ENCODE peak calls at places on chromosomes 2 and 18, in six cellular contexts. One of them, this sample, is unnamed.

GRCh38 chr2:149075868-149076267 is 37.4 kb downstream of the LYPD6B start:
- DNase-seq in MV-4-11: no peak
- DNase-seq in AG08395: no peak
- DNase-seq in germinal center: no peak
- DNase-seq in GM13976: no peak
- DNase-seq in HuH-7: no peak
- DNase-seq in this sample: no peak

GRCh38 chr2:96157649-96158553 is 12.7 kb upstream of the DUSP2 start:
- DNase-seq in HuH-7: no peak
- DNase-seq in AG08395: no peak
- DNase-seq in MV-4-11: peak
- DNase-seq in GM13976: peak
- DNase-seq in germinal center: peak
- DNase-seq in this sample: no peak

GRCh38 chr2:98560256-98560771 is 48.0 kb downstream of the COA5 start:
- DNase-seq in GM13976: no peak
- DNase-seq in AG08395: peak
- DNase-seq in germinal center: no peak
- DNase-seq in HuH-7: no peak
- DNase-seq in MV-4-11: no peak
- DNase-seq in this sample: no peak

GRCh38 chr2:95387358-95387757 is 15.2 kb upstream of the FAHD2A start:
- DNase-seq in MV-4-11: no peak
- DNase-seq in GM13976: no peak
- DNase-seq in HuH-7: no peak
- DNase-seq in AG08395: no peak
- DNase-seq in germinal center: no peak
- DNase-seq in this sample: no peak

GRCh38 chr18:25097119-25098114 is 254.5 kb downstream of the ZNF521 start:
- DNase-seq in MV-4-11: no peak
- DNase-seq in AG08395: no peak
- DNase-seq in germinal center: no peak
- DNase-seq in HuH-7: no peak
- DNase-seq in GM13976: no peak
- DNase-seq in this sample: no peak

GRCh38 chr18:47407736-47408135 is 156.3 kb upstream of the SKOR2 start:
- DNase-seq in germinal center: no peak
- DNase-seq in HuH-7: no peak
- DNase-seq in MV-4-11: no peak
- DNase-seq in AG08395: no peak
- DNase-seq in GM13976: no peak
- DNase-seq in this sample: no peak

GRCh38 chr2:974054-974453 is 23.4 kb downstream of the SNTG2 start:
- DNase-seq in AG08395: no peak
- DNase-seq in germinal center: no peak
- DNase-seq in MV-4-11: no peak
- DNase-seq in HuH-7: no peak
- DNase-seq in GM13976: no peak
- DNase-seq in this sample: no peak

GRCh38 chr2:166653185-166653813 is 159.2 kb upstream of the SCN7A start:
- DNase-seq in MV-4-11: no peak
- DNase-seq in AG08395: no peak
- DNase-seq in GM13976: no peak
- DNase-seq in germinal center: no peak
- DNase-seq in HuH-7: no peak
- DNase-seq in this sample: no peak

GRCh38 chr2:5539281-5540211 is 152.6 kb upstream of the SOX11 start:
- DNase-seq in GM13976: no peak
- DNase-seq in germinal center: no peak
- DNase-seq in HuH-7: no peak
- DNase-seq in MV-4-11: no peak
- DNase-seq in AG08395: no peak
- DNase-seq in this sample: no peak

GRCh38 chr2:233822101-233822771 is 32.1 kb downstream of the HJURP start:
- DNase-seq in HuH-7: no peak
- DNase-seq in AG08395: no peak
- DNase-seq in GM13976: no peak
- DNase-seq in germinal center: no peak
- DNase-seq in MV-4-11: no peak
- DNase-seq in this sample: no peak

GRCh38 chr18:7259482-7259881 is 28.6 kb downstream of the LRRC30 start:
- DNase-seq in AG08395: no peak
- DNase-seq in germinal center: no peak
- DNase-seq in HuH-7: no peak
- DNase-seq in MV-4-11: no peak
- DNase-seq in GM13976: no peak
- DNase-seq in this sample: no peak

GRCh38 chr2:185127412-185127811 is 529.1 kb downstream of the ZNF804A start:
- DNase-seq in HuH-7: no peak
- DNase-seq in GM13976: no peak
- DNase-seq in AG08395: no peak
- DNase-seq in MV-4-11: no peak
- DNase-seq in germinal center: no peak
- DNase-seq in this sample: no peak

GRCh38 chr2:55899881-55900280 is 23.7 kb downstream of the EFEMP1 start:
- DNase-seq in GM13976: no peak
- DNase-seq in MV-4-11: peak
- DNase-seq in AG08395: peak
- DNase-seq in germinal center: no peak
- DNase-seq in HuH-7: no peak
- DNase-seq in this sample: no peak

GRCh38 chr2:47173986-47174730 is 19.1 kb upstream of the STPG4 start:
- DNase-seq in germinal center: no peak
- DNase-seq in AG08395: no peak
- DNase-seq in GM13976: no peak
- DNase-seq in HuH-7: no peak
- DNase-seq in MV-4-11: no peak
- DNase-seq in this sample: no peak

GRCh38 chr2:216371756-216372702 is at the start of gene MARCHF4:
- DNase-seq in AG08395: peak
- DNase-seq in HuH-7: peak
- DNase-seq in MV-4-11: no peak
- DNase-seq in GM13976: peak
- DNase-seq in germinal center: peak
- DNase-seq in this sample: peak

GRCh38 chr18:59628995-59629394 is 68.2 kb downstream of the CCBE1 start:
- DNase-seq in GM13976: no peak
- DNase-seq in germinal center: no peak
- DNase-seq in HuH-7: no peak
- DNase-seq in MV-4-11: no peak
- DNase-seq in AG08395: no peak
- DNase-seq in this sample: no peak

GRCh38 chr2:144079808-144080207 is 440.1 kb downstream of the ZEB2 start:
- DNase-seq in MV-4-11: no peak
- DNase-seq in GM13976: no peak
- DNase-seq in HuH-7: no peak
- DNase-seq in AG08395: no peak
- DNase-seq in germinal center: no peak
- DNase-seq in this sample: no peak

GRCh38 chr18:74476154-74476553 is 19.0 kb upstream of the DIPK1C start:
- DNase-seq in GM13976: no peak
- DNase-seq in MV-4-11: no peak
- DNase-seq in AG08395: peak
- DNase-seq in HuH-7: peak
- DNase-seq in germinal center: peak
- DNase-seq in this sample: peak

GRCh38 chr2:28654286-28654980 is 97.2 kb upstream of the PPP1CB start:
- DNase-seq in GM13976: no peak
- DNase-seq in germinal center: no peak
- DNase-seq in AG08395: no peak
- DNase-seq in HuH-7: no peak
- DNase-seq in MV-4-11: no peak
- DNase-seq in this sample: no peak

GRCh38 chr18:9653390-9653789 is 39.0 kb upstream of the PPP4R1 start:
- DNase-seq in AG08395: peak
- DNase-seq in GM13976: no peak
- DNase-seq in germinal center: no peak
- DNase-seq in HuH-7: no peak
- DNase-seq in MV-4-11: no peak
- DNase-seq in this sample: peak

GRCh38 chr2:42792583-42793313 is at the start of gene HAAO:
- DNase-seq in GM13976: peak
- DNase-seq in germinal center: peak
- DNase-seq in HuH-7: peak
- DNase-seq in MV-4-11: no peak
- DNase-seq in AG08395: peak
- DNase-seq in this sample: no peak

GRCh38 chr2:45908316-45909150 is 257.1 kb downstream of the PRKCE start:
- DNase-seq in HuH-7: no peak
- DNase-seq in AG08395: no peak
- DNase-seq in GM13976: no peak
- DNase-seq in MV-4-11: no peak
- DNase-seq in germinal center: no peak
- DNase-seq in this sample: no peak

GRCh38 chr18:56696966-56697365 is 45.8 kb downstream of the WDR7 start:
- DNase-seq in GM13976: no peak
- DNase-seq in MV-4-11: no peak
- DNase-seq in AG08395: no peak
- DNase-seq in germinal center: no peak
- DNase-seq in HuH-7: no peak
- DNase-seq in this sample: no peak

GRCh38 chr2:212242739-212243138 is 295.9 kb downstream of the ERBB4 start:
- DNase-seq in germinal center: no peak
- DNase-seq in MV-4-11: no peak
- DNase-seq in AG08395: no peak
- DNase-seq in GM13976: no peak
- DNase-seq in HuH-7: no peak
- DNase-seq in this sample: no peak

GRCh38 chr2:237673130-237673921 is 45.9 kb downstream of the LRRFIP1 start:
- DNase-seq in GM13976: peak
- DNase-seq in AG08395: peak
- DNase-seq in MV-4-11: peak
- DNase-seq in HuH-7: peak
- DNase-seq in germinal center: peak
- DNase-seq in this sample: peak

GRCh38 chr2:200763422-200763821 is 48.3 kb upstream of the BZW1 start:
- DNase-seq in GM13976: no peak
- DNase-seq in HuH-7: no peak
- DNase-seq in AG08395: no peak
- DNase-seq in germinal center: no peak
- DNase-seq in MV-4-11: no peak
- DNase-seq in this sample: no peak

GRCh38 chr2:25342372-25343186 is 854 bp upstream of the DNMT3A start:
- DNase-seq in germinal center: peak
- DNase-seq in AG08395: peak
- DNase-seq in MV-4-11: peak
- DNase-seq in HuH-7: peak
- DNase-seq in GM13976: peak
- DNase-seq in this sample: peak

GRCh38 chr2:42340045-42340937 is 20.7 kb downstream of the COX7A2L start:
- DNase-seq in HuH-7: no peak
- DNase-seq in MV-4-11: no peak
- DNase-seq in GM13976: no peak
- DNase-seq in AG08395: no peak
- DNase-seq in germinal center: no peak
- DNase-seq in this sample: no peak

GRCh38 chr18:36530676-36531405 is 233.3 kb downstream of the FHOD3 start:
- DNase-seq in germinal center: no peak
- DNase-seq in MV-4-11: no peak
- DNase-seq in HuH-7: no peak
- DNase-seq in GM13976: no peak
- DNase-seq in AG08395: no peak
- DNase-seq in this sample: no peak

GRCh38 chr2:101120124-101120996 is 30.8 kb downstream of the TBC1D8 start:
- DNase-seq in germinal center: no peak
- DNase-seq in MV-4-11: peak
- DNase-seq in GM13976: no peak
- DNase-seq in HuH-7: no peak
- DNase-seq in AG08395: peak
- DNase-seq in this sample: peak

GRCh38 chr2:176085861-176086771 is 2.4 kb upstream of the EVX2 start:
- DNase-seq in HuH-7: peak
- DNase-seq in GM13976: no peak
- DNase-seq in germinal center: no peak
- DNase-seq in MV-4-11: no peak
- DNase-seq in AG08395: peak
- DNase-seq in this sample: peak

GRCh38 chr2:214261683-214262082 is 149.2 kb upstream of the VWC2L start:
- DNase-seq in AG08395: peak
- DNase-seq in germinal center: no peak
- DNase-seq in GM13976: no peak
- DNase-seq in MV-4-11: no peak
- DNase-seq in HuH-7: no peak
- DNase-seq in this sample: no peak